ENCODE peak calls at places on chromosome 1, in eight cellular contexts. T is epithelial cell of esophagus, Y is bronchial epithelial cell, P is MM.1S, A is pancreas, C is cardiac fibroblast, I is neural crest cell, D is GM12865. X is an unnamed sample.

GRCh38 chr1:2279210-2279639 is 51.1 kb downstream of the SKI start:
- DNase-seq in A (peak), Y (no peak), T (no peak), C (peak), I (peak), P (no peak), D (no peak), X (peak)

GRCh38 chr1:63027176-63027575 is 243.2 kb downstream of the ATG4C start:
- DNase-seq in C (no peak), Y (no peak), T (no peak), I (no peak), A (no peak), P (no peak), D (no peak), X (no peak)

GRCh38 chr1:172914517-172915144 is 136.1 kb downstream of the TNFSF18 start:
- DNase-seq in Y (no peak), C (peak), T (no peak), I (no peak), A (no peak), D (no peak), P (no peak), X (peak)

GRCh38 chr1:111793896-111794295 is 38.2 kb downstream of the DDX20 start:
- DNase-seq in I (no peak), P (no peak), A (no peak), D (no peak), T (no peak), Y (no peak), C (no peak), X (no peak)

GRCh38 chr1:19605884-19606442 is 38.1 kb upstream of the NBL1 start:
- DNase-seq in C (peak), I (no peak), T (peak), A (no peak), Y (no peak), D (no peak), P (no peak), X (no peak)

GRCh38 chr1:86507935-86508582 is 38.8 kb upstream of the CLCA4 start:
- DNase-seq in P (peak), A (no peak), T (peak), D (peak), Y (peak), C (peak), I (no peak), X (peak)

GRCh38 chr1:40153073-40153770 is 8.0 kb upstream of the RLF start:
- DNase-seq in T (peak), A (no peak), P (peak), D (peak), Y (peak), I (peak), C (peak), X (peak)

GRCh38 chr1:183236158-183236725 is 50.2 kb downstream of the LAMC2 start:
- DNase-seq in T (no peak), P (no peak), D (no peak), A (no peak), C (no peak), Y (no peak), I (no peak), X (no peak)

GRCh38 chr1:56904706-56905105 is 50.1 kb downstream of the C8A start:
- DNase-seq in D (no peak), C (no peak), A (no peak), P (no peak), Y (no peak), I (no peak), T (no peak), X (peak)

GRCh38 chr1:89978763-89979162 is 16.1 kb upstream of the ZNF326 start:
- DNase-seq in C (peak), I (no peak), Y (peak), P (no peak), T (no peak), A (no peak), D (no peak), X (peak)

GRCh38 chr1:39106949-39107740 is 81.0 kb downstream of the NDUFS5 start:
- DNase-seq in D (no peak), Y (no peak), P (no peak), I (no peak), T (no peak), C (no peak), A (no peak), X (no peak)

GRCh38 chr1:157920748-157921147 is 72.7 kb upstream of the KIRREL1 start:
- DNase-seq in Y (no peak), A (no peak), I (no peak), P (no peak), C (no peak), D (no peak), T (no peak), X (no peak)

GRCh38 chr1:195335541-195335940 is 1272.7 kb downstream of the KCNT2 start:
- DNase-seq in C (no peak), A (no peak), D (no peak), T (no peak), P (no peak), I (no peak), Y (no peak), X (peak)

GRCh38 chr1:150544204-150544603 is 5.0 kb upstream of the ADAMTSL4 start:
- DNase-seq in D (no peak), P (peak), A (no peak), I (no peak), T (peak), Y (no peak), C (no peak), X (no peak)

GRCh38 chr1:61082336-61083013 is at the start of gene NFIA:
- DNase-seq in D (no peak), I (peak), Y (peak), C (peak), T (peak), P (peak), A (peak), X (peak)

GRCh38 chr1:217482356-217483102 is 148.4 kb downstream of the GPATCH2 start:
- DNase-seq in I (no peak), A (no peak), Y (peak), P (peak), D (peak), T (peak), C (peak), X (peak)

GRCh38 chr1:191498318-191498717 is 659.9 kb upstream of the RGS18 start:
- DNase-seq in A (no peak), P (no peak), T (peak), D (no peak), I (no peak), C (peak), Y (peak), X (no peak)

GRCh38 chr1:7885513-7886298 is 32.8 kb upstream of the UTS2 start:
- DNase-seq in Y (peak), D (peak), I (no peak), P (no peak), A (peak), C (no peak), T (peak), X (no peak)

GRCh38 chr1:199753513-199753912 is 274.0 kb upstream of the NR5A2 start:
- DNase-seq in D (no peak), T (no peak), I (no peak), A (no peak), Y (no peak), P (no peak), C (no peak), X (no peak)

GRCh38 chr1:65825736-65826135 is 33.0 kb downstream of the PDE4B start:
- DNase-seq in I (no peak), C (peak), T (no peak), D (no peak), P (no peak), Y (peak), A (no peak), X (peak)

GRCh38 chr1:29195875-29196274 is 14.2 kb upstream of the SRSF4 start:
- DNase-seq in C (no peak), I (no peak), P (no peak), Y (no peak), D (no peak), A (peak), T (no peak), X (no peak)

GRCh38 chr1:12104417-12104816 is 41.3 kb downstream of the TNFRSF8 start:
- DNase-seq in T (no peak), C (no peak), A (no peak), Y (no peak), D (no peak), P (no peak), I (no peak), X (no peak)

GRCh38 chr1:44759077-44759476 is 16.3 kb upstream of the RPS8 start:
- DNase-seq in Y (no peak), D (no peak), C (no peak), T (no peak), I (no peak), P (no peak), A (no peak), X (no peak)

GRCh38 chr1:185785586-185785985 is 51.4 kb downstream of the HMCN1 start:
- DNase-seq in Y (no peak), T (no peak), P (no peak), I (no peak), C (no peak), A (no peak), D (no peak), X (no peak)

GRCh38 chr1:14371806-14372497 is 226.5 kb upstream of the KAZN start:
- DNase-seq in I (no peak), C (no peak), T (peak), D (no peak), Y (peak), A (no peak), P (no peak), X (no peak)

GRCh38 chr1:82704966-82705365 is 904.2 kb downstream of the ADGRL2 start:
- DNase-seq in P (no peak), D (no peak), Y (no peak), T (no peak), A (no peak), I (no peak), C (peak), X (no peak)

GRCh38 chr1:162672678-162673259 is 40.5 kb downstream of the DDR2 start:
- DNase-seq in Y (no peak), A (no peak), T (no peak), I (no peak), D (no peak), P (no peak), C (no peak), X (no peak)

GRCh38 chr1:223674119-223674890 is 8.8 kb upstream of the CAPN8 start:
- DNase-seq in P (no peak), T (no peak), A (no peak), Y (no peak), C (no peak), D (no peak), I (no peak), X (no peak)

GRCh38 chr1:223669003-223669402 is 3.5 kb upstream of the CAPN8 start:
- DNase-seq in P (no peak), D (no peak), A (no peak), I (no peak), Y (no peak), T (no peak), C (no peak), X (no peak)

GRCh38 chr1:223667484-223668182 is 2.1 kb upstream of the CAPN8 start:
- DNase-seq in Y (peak), T (no peak), C (peak), I (no peak), A (no peak), P (no peak), D (no peak), X (no peak)

GRCh38 chr1:223665592-223666312 is at the start of gene CAPN8:
- DNase-seq in A (no peak), I (no peak), C (no peak), T (peak), P (no peak), Y (peak), D (no peak), X (peak)

GRCh38 chr1:223670458-223671159 is 5.1 kb upstream of the CAPN8 start:
- DNase-seq in Y (peak), C (peak), P (peak), T (peak), I (peak), A (no peak), D (peak), X (peak)
- TF ChIP-seq CTCF in Y (peak), C (peak), P (peak), T (peak), I (peak), A (no peak), D (peak), X (peak)

DNA sequence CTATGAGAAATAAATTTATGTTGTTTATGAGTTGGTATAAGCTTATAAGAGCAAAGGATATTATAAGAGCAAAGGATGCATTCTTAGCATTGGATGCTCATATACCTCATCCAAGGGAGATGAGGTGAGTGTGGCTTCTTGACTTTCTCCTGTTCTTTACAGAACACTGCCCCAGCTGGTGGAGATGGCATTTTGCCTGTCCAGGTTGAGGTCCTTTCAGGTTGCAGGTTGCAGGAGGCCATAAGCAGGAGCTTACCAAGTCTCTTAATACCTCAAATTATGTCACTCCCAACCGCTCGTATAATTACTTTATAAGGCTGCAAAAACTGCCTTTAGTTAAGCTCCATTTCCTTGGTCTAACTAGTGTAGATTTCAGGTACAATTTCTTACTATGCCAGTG is 66.7 kb downstream of the RPE65 start:
- DNase-seq in C (no peak), I (no peak), P (no peak), Y (no peak), D (no peak), T (no peak), A (no peak), X (no peak)
- TF ChIP-seq CTCF in C (no peak), I (no peak), P (no peak), Y (no peak), D (no peak), T (no peak), A (no peak), X (no peak)

DNA sequence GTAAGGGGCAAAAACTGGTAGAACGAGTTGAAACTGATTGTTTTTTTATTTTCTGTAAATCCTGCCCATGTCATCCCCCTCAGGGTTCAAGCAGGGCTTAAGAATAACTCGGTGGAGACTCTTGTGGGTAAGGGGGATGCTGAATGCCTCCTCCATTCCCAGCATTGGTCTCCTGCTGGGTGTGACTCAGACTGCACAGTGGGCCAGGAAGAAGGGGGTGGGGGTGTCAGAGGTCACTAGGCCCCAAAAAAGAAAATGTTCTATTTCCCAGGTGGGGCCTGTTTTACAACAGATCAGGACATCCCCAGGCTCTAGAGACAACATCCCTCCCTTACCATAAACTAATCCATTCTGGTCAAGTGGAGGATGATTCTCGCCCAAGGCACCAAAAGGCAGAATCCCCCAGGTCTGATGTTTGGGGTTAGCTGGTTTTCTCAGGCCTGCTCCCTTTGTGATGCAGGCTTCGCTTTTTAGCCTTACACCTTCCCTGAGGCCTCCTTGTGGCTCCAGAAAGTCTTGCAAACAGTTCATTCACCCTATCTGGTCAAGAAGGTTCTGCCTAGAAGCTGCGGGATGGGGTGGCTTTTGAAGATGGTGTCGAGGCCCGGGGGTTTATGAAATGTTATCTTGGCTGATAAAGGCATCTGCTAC is 10.7 kb upstream of the GRHL3 start:
- DNase-seq in I (no peak), A (no peak), P (peak), D (peak), T (no peak), Y (no peak), C (peak), X (peak)
- TF ChIP-seq CTCF in I (peak), A (no peak), P (peak), D (peak), T (peak), Y (peak), C (peak), X (peak)

DNA sequence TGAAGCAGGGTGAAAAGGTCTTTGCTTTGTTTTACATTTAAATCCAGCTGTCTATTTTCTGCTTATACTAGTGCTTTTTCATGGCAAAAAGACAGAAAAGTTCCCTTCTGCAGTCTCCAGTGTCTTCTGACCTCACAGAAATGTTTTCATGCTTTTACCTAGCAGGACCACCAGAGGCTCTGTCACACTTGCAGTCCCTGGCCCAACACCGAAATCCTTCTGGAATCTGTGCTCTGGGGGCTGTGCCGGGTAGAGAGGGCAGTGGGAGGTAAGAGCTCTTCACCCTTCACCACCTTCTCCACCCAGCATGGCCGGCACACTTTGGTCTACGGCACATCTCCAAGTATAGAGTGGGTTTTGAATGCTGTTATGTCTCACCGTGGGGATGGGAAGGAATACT is 20.8 kb downstream of the GNAT2 start:
- DNase-seq in C (no peak), D (no peak), Y (no peak), P (no peak), I (no peak), T (no peak), A (no peak), X (no peak)
- TF ChIP-seq CTCF in C (no peak), D (peak), Y (no peak), P (no peak), I (peak), T (no peak), A (no peak), X (peak)

GRCh38 chr1:160997323-160998038 is 23.5 kb downstream of the F11R start:
- DNase-seq in I (peak), D (peak), T (peak), Y (peak), P (peak), C (peak), A (peak), X (peak)

GRCh38 chr1:160999376-160999775 is 21.6 kb downstream of the F11R start:
- DNase-seq in A (no peak), Y (no peak), T (no peak), I (no peak), C (no peak), D (no peak), P (no peak), X (no peak)

GRCh38 chr1:160996195-160996594 is 24.8 kb downstream of the F11R start:
- DNase-seq in C (peak), A (no peak), D (no peak), P (no peak), Y (peak), I (no peak), T (peak), X (peak)

GRCh38 chr1:160993544-160993943 is 27.4 kb downstream of the F11R start:
- DNase-seq in Y (no peak), A (no peak), C (peak), P (peak), T (peak), D (peak), I (no peak), X (peak)
- TF ChIP-seq CTCF in Y (peak), A (no peak), C (peak), P (peak), T (peak), D (no peak), I (peak), X (peak)

GRCh38 chr1:30379684-30380624 is 343.4 kb downstream of the MATN1 start:
- DNase-seq in A (no peak), D (peak), C (peak), I (peak), T (peak), Y (peak), P (peak), X (peak)

GRCh38 chr1:30381671-30382365 is 341.6 kb downstream of the MATN1 start:
- DNase-seq in Y (no peak), P (no peak), C (no peak), D (no peak), T (no peak), I (no peak), A (no peak), X (no peak)

GRCh38 chr1:30378991-30379581 is 344.3 kb downstream of the MATN1 start:
- DNase-seq in P (no peak), I (peak), C (peak), A (no peak), T (peak), D (no peak), Y (peak), X (peak)

GRCh38 chr1:30381266-30381665 is 342.1 kb downstream of the MATN1 start:
- DNase-seq in T (no peak), C (no peak), P (no peak), D (no peak), A (no peak), I (no peak), Y (no peak), X (no peak)

DNA sequence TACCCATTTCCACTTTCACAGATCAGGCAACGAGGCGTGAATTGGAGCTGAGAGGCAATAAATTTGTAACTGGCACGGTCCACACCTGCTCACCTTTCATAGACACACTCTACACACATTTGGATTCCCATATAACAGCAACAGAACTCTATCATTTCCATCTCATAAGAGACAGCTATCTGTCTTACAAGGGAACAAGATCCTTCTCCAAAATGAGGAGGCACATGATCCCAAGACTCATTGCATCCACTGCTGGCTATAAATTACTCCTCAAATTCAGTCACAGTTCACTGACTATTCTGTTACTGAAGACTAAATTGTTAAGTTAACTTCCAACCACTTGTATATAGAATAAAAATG is 342.8 kb downstream of the MATN1 start:
- DNase-seq in C (no peak), P (no peak), Y (no peak), I (no peak), T (no peak), D (no peak), A (no peak), X (no peak)
- TF ChIP-seq CTCF in C (no peak), P (no peak), Y (no peak), I (peak), T (no peak), D (no peak), A (no peak), X (peak)

DNA sequence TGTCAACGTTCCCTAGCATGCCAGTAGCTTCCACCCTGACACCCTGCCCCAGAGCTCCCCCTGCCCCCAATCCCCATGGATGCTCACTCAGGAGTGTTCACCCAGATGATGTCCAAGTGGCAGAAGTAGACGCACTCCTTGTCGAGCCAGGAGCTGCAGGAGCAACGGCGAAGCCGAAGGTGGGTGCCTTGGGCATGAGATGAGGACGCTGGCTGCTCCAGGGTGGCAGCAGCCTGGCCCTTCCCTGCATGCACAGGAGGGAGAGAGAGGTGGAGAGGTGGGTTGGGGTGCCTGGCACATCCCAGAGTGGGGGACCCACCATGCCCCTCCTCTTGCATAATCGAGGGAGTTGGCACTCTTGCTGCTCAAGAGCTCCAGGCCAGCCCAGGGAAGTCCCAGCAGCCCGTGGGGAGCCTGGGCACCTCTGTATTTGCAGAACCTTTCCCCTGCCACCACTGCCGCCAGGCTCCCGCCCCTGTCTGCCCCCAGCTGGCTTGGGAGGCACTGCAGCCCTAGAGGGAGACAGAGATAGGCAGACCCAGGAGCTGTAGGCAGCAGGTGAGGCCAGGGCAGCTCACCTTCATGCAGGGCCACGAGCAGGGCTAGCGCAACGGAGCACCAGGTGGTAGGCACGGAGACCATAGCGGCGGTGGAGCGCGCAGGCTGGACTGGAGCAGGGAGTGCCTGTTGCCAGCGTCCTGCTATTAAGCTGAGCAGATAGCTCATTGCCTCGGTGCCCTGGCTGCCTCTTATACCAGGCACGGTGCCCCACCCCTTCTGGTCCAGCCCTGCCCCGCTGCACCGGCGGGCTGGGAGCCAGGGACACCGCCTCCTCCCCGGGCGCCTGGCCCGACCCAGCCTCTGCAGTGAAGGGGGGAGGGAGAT is at the start of gene EDN2:
- DNase-seq in T (peak), P (no peak), D (no peak), A (peak), Y (peak), I (no peak), C (no peak), X (no peak)
- TF ChIP-seq CTCF in T (peak), P (peak), D (peak), A (peak), Y (peak), I (peak), C (peak), X (peak)